ENCODE peak calls at places on chromosomes 7 and 10, in nine cellular contexts. Y is NCI-H1417 treated with DMSO at 0.1 percent for 48 hours; Z is stimulated activated CD4-positive, alpha-beta T cell treated with anti-CD3 and anti-CD28 coated beads, Interleukin-12 subunit alpha, Interleukin-12 subunit beta, amount 100 ng/mL, for 48 hours; R is stimulated activated CD8-positive, alpha-beta memory T cell treated with anti-CD3 and anti-CD28 coated beads, Interleukin-15, amount 100 ng/mL, for 4 hours; S is T-cell; J is NCI-H774; U is activated naive CD4-positive, alpha-beta T cell treated with Interleukin-2 at 50 U/mL for 16 hours; V is fibroblast of gingiva; W is GM20000. L is an unnamed sample.

GRCh38 chr7:123538189-123538714 is 3.9 kb upstream of the IQUB start:
- DNase-seq in Y (no peak), Z (no peak), R (no peak), S (no peak), J (no peak), U (no peak), V (peak), W (no peak), L (no peak)

GRCh38 chr10:105347487-105347886 is 706.4 kb downstream of the SORCS3 start:
- DNase-seq in Y (no peak), Z (no peak), R (no peak), S (no peak), J (no peak), U (no peak), V (no peak), W (no peak), L (no peak)

GRCh38 chr10:121524138-121524817 is 74.0 kb downstream of the FGFR2 start:
- DNase-seq in Y (no peak), Z (no peak), R (no peak), S (no peak), J (no peak), U (no peak), V (peak), W (no peak), L (no peak)

GRCh38 chr7:130622866-130623265 is 45.7 kb downstream of the COPG2 start:
- DNase-seq in Y (no peak), Z (no peak), R (no peak), S (no peak), J (no peak), U (no peak), V (no peak), W (no peak), L (no peak)

GRCh38 chr7:156768698-156769472 is 124.1 kb downstream of the LMBR1 start:
- DNase-seq in Y (no peak), Z (no peak), R (no peak), S (no peak), J (no peak), U (no peak), V (no peak), W (no peak), L (no peak)

GRCh38 chr10:26269754-26270153 is 53.2 kb downstream of the GAD2 start:
- DNase-seq in Y (peak), Z (no peak), R (no peak), S (no peak), J (no peak), U (no peak), V (no peak), W (peak), L (no peak)

GRCh38 chr7:107961399-107961798 is 41.6 kb downstream of the LAMB1 start:
- DNase-seq in Y (no peak), Z (no peak), R (no peak), S (no peak), J (no peak), U (no peak), V (peak), W (no peak), L (no peak)

GRCh38 chr10:110868981-110869380 is 2.7 kb upstream of the PDCD4 start:
- DNase-seq in Y (no peak), Z (no peak), R (no peak), S (peak), J (no peak), U (no peak), V (no peak), W (no peak), L (no peak)

GRCh38 chr10:114347191-114347739 is 57.0 kb downstream of the AFAP1L2 start:
- DNase-seq in Y (no peak), Z (no peak), R (no peak), S (no peak), J (no peak), U (no peak), V (no peak), W (no peak), L (no peak)

GRCh38 chr7:112192236-112193154 is 13.7 kb downstream of the DOCK4 start:
- DNase-seq in Y (no peak), Z (no peak), R (no peak), S (no peak), J (no peak), U (no peak), V (peak), W (no peak), L (no peak)

GRCh38 chr7:12220321-12221046 is 9.4 kb downstream of the TMEM106B start:
- DNase-seq in Y (no peak), Z (no peak), R (no peak), S (no peak), J (peak), U (no peak), V (peak), W (no peak), L (no peak)

L was measured in GM12878.